ENCODE peak calls at places on chromosomes 13 and 19, in seven cellular contexts. X is fibroblast of gingiva; W is brain microvascular endothelial cell; P is lower leg skin; N is activated CD8-positive, alpha-beta T cell treated with anti-CD3 and anti-CD28 coated beads for 36 hours; J is AG08395; L is GM18507. H is an unnamed sample.
A peak's percentile ranks its signal among the peaks of the same experiment; 100 is the strongest.

GRCh38 chr19:5214371-5214770 is 126.2 kb downstream of the PTPRS start:
- DNase-seq in N (no peak), X (no peak), W (no peak), J (no peak), P (no peak), L (no peak), H (no peak)

GRCh38 chr19:14563989-14564650 is 7.7 kb downstream of the NDUFB7 start:
- DNase-seq in W (no peak), L (no peak), X (peak; percentile 52), J (peak; percentile 18), P (no peak), N (peak; percentile 82), H (no peak)

GRCh38 chr13:53150568-53150967 is 122.0 kb downstream of the OLFM4 start:
- DNase-seq in X (no peak), L (no peak), N (no peak), J (no peak), P (no peak), W (no peak), H (no peak)

GRCh38 chr13:42266464-42266863 is 5.5 kb upstream of the AKAP11 start:
- DNase-seq in W (peak; percentile 57), L (no peak), J (peak; percentile 17), N (no peak), P (no peak), X (peak; percentile 39), H (no peak)

GRCh38 chr13:68467160-68467559 is 1237.0 kb upstream of the PCDH9 start:
- DNase-seq in N (no peak), X (no peak), W (no peak), J (no peak), L (no peak), P (no peak), H (no peak)

GRCh38 chr13:39405596-39405995 is 197.4 kb downstream of the LHFPL6 start:
- DNase-seq in P (no peak), X (no peak), N (no peak), W (no peak), J (no peak), L (no peak), H (no peak)

GRCh38 chr13:89061821-89062220 is 1390.7 kb downstream of the SLITRK5 start:
- DNase-seq in W (no peak), J (no peak), X (no peak), P (no peak), L (no peak), N (no peak), H (no peak)

GRCh38 chr19:9070066-9070465 is 16.8 kb upstream of the OR1M1 start:
- DNase-seq in J (no peak), W (no peak), N (no peak), P (no peak), L (no peak), X (no peak), H (no peak)

GRCh38 chr19:13962738-13963602 is 10.7 kb downstream of the DCAF15 start:
- DNase-seq in N (no peak), X (peak; percentile 19), P (no peak), W (no peak), L (no peak), J (no peak), H (peak; percentile 83)

GRCh38 chr13:46377554-46377953 is 9.5 kb downstream of the RUBCNL start:
- DNase-seq in X (no peak), P (no peak), W (no peak), L (no peak), J (no peak), N (no peak), H (no peak)

GRCh38 chr19:42023121-42023942 is 29.3 kb upstream of the ATP1A3 start:
- DNase-seq in X (no peak), L (no peak), W (peak; percentile 15), J (peak; percentile 64), P (no peak), N (peak; percentile 55), H (no peak)

GRCh38 chr13:114161644-114162532 is 17.2 kb upstream of the CFAP97D2 start:
- DNase-seq in W (no peak), X (no peak), L (no peak), N (no peak), P (peak; percentile 93), J (peak; percentile 59), H (no peak)

GRCh38 chr19:44512326-44513298 is 12.3 kb upstream of the ZNF180 start:
- DNase-seq in J (peak; percentile 42), W (peak; percentile 36), P (peak; percentile 65), X (no peak), N (peak; percentile 55), L (no peak), H (no peak)

GRCh38 chr19:40662925-40663711 is 27.3 kb downstream of the NUMBL start:
- DNase-seq in J (peak; percentile 88), N (peak; percentile 93), P (peak; percentile 99), W (peak; percentile 75), X (peak; percentile 90), L (peak; percentile 88), H (peak; percentile 96)

GRCh38 chr13:48446454-48446853 is 33.5 kb upstream of the LPAR6 start:
- DNase-seq in X (peak; percentile 57), L (no peak), P (no peak), N (no peak), W (peak; percentile 52), J (peak; percentile 56), H (no peak)

GRCh38 chr19:36149673-36150406 is 2.4 kb downstream of the COX7A1 start:
- DNase-seq in N (no peak), X (no peak), W (no peak), P (peak; percentile 94), J (no peak), L (no peak), H (no peak)

GRCh38 chr19:56927791-56928207 is 87.3 kb upstream of the PEG3 start:
- DNase-seq in X (no peak), N (no peak), L (no peak), J (no peak), P (no peak), W (no peak), H (no peak)

GRCh38 chr13:102708211-102708610 is 13.4 kb upstream of the METTL21C start:
- DNase-seq in J (no peak), L (no peak), W (no peak), N (no peak), X (no peak), P (no peak), H (no peak)

GRCh38 chr13:111906306-111906705 is 160.6 kb upstream of the SOX1 start:
- DNase-seq in W (no peak), L (no peak), N (no peak), J (no peak), X (no peak), P (peak; percentile 69), H (peak; percentile 27)

GRCh38 chr13:98976338-98976737 is 1.5 kb downstream of the DOCK9 start:
- DNase-seq in J (no peak), N (no peak), L (no peak), X (peak; percentile 39), P (no peak), W (no peak), H (no peak)

GRCh38 chr13:96052655-96053002 is 572 bp downstream of the UGGT2 start:
- DNase-seq in W (peak; percentile 32), X (peak; percentile 60), P (no peak), J (peak; percentile 56), L (peak; percentile 22), N (no peak), H (no peak)

GRCh38 chr19:28074773-28075172 is 1138.2 kb downstream of the UQCRFS1 start:
- DNase-seq in W (no peak), J (no peak), L (no peak), P (no peak), X (no peak), N (no peak), H (no peak)

GRCh38 chr19:46536391-46536790 is 40.7 kb upstream of the PNMA8B start:
- DNase-seq in X (no peak), W (no peak), L (no peak), N (no peak), P (peak; percentile 72), J (no peak), H (no peak)

GRCh38 chr19:56969726-56970125 is 129.2 kb upstream of the PEG3 start:
- DNase-seq in P (no peak), N (no peak), L (no peak), X (no peak), J (no peak), W (no peak), H (no peak)

GRCh38 chr13:39875111-39875510 is 219.6 kb downstream of the COG6 start:
- DNase-seq in W (no peak), L (no peak), X (no peak), N (no peak), P (no peak), J (peak; percentile 30), H (no peak)

GRCh38 chr19:49862411-49863253 is 4.7 kb downstream of the PNKP start:
- DNase-seq in L (no peak), N (no peak), P (no peak), J (no peak), X (no peak), W (no peak), H (no peak)

GRCh38 chr19:19529783-19530422 is 1.2 kb downstream of the YJEFN3 start:
- DNase-seq in W (no peak), J (no peak), P (no peak), X (no peak), N (no peak), L (no peak), H (no peak)

GRCh38 chr13:32206097-32206740 is 108.9 kb downstream of the ZAR1L start:
- DNase-seq in X (no peak), P (no peak), J (no peak), L (no peak), W (no peak), N (no peak), H (no peak)

GRCh38 chr13:102768914-102769313 is 4.7 kb downstream of the TEX30 start:
- DNase-seq in X (peak; percentile 1), P (no peak), W (no peak), L (no peak), J (peak; percentile 2), N (no peak), H (no peak)

GRCh38 chr13:25902946-25903345 is 148.9 kb downstream of the SHISA2 start:
- DNase-seq in P (no peak), W (no peak), X (no peak), N (peak; percentile 34), J (no peak), L (peak; percentile 18), H (no peak)

GRCh38 chr19:518292-519231 is 11.3 kb downstream of the TPGS1 start:
- DNase-seq in J (no peak), L (no peak), W (no peak), N (peak; percentile 72), X (no peak), P (no peak), H (no peak)

GRCh38 chr13:95188128-95188527 is 113.1 kb downstream of the ABCC4 start:
- DNase-seq in X (peak; percentile 83), L (no peak), N (no peak), J (no peak), P (no peak), W (no peak), H (no peak)

GRCh38 chr19:2627319-2627829 is 75.1 kb downstream of the GNG7 start:
- DNase-seq in L (no peak), X (peak; percentile 93), N (peak; percentile 65), W (peak; percentile 98), J (peak; percentile 97), P (peak; percentile 93), H (peak; percentile 89)

GRCh38 chr19:35254341-35255297 is 5.8 kb downstream of the LSR start:
- DNase-seq in P (peak; percentile 81), J (no peak), L (no peak), N (no peak), X (no peak), W (no peak), H (peak; percentile 77)

GRCh38 chr19:19865750-19866598 is at the start of gene ZNF253:
- DNase-seq in J (peak; percentile 97), P (peak; percentile 100), W (peak; percentile 95), X (peak; percentile 89), L (peak; percentile 78), N (peak; percentile 99), H (peak; percentile 97)

GRCh38 chr13:21979156-21979819 is 308.4 kb downstream of the FGF9 start:
- DNase-seq in P (no peak), N (no peak), X (no peak), W (no peak), J (peak; percentile 41), L (no peak), H (no peak)